ENCODE peak calls at places on chromosomes 13 and 19, in ten cellular contexts. One of them, this sample, is unnamed.

GRCh38 chr13:110279684-110280083 is 27.3 kb downstream of the COL4A1 start:
- DNase-seq in fibroblast of lung: no peak
- DNase-seq in ovary: no peak
- DNase-seq in fibroblast of mammary gland: no peak
- DNase-seq in pancreas: no peak
- DNase-seq in IMR-90: no peak
- DNase-seq in heart right ventricle: no peak
- DNase-seq in kidney: no peak
- DNase-seq in adrenal gland: no peak
- DNase-seq in astrocyte: no peak
- DNase-seq in this sample: no peak

GRCh38 chr19:44796701-44797115 is 12.2 kb upstream of the BCAM start:
- DNase-seq in fibroblast of mammary gland: no peak
- DNase-seq in fibroblast of lung: peak; percentile 41
- DNase-seq in pancreas: peak; percentile 70
- DNase-seq in kidney: peak; percentile 59
- DNase-seq in heart right ventricle: peak; percentile 62
- DNase-seq in IMR-90: peak; percentile 23
- DNase-seq in astrocyte: peak; percentile 14
- DNase-seq in ovary: no peak
- DNase-seq in adrenal gland: peak; percentile 41
- DNase-seq in this sample: no peak

GRCh38 chr13:27822873-27823311 is 30.6 kb downstream of the GSX1 start:
- DNase-seq in IMR-90: no peak
- DNase-seq in ovary: no peak
- DNase-seq in astrocyte: peak; percentile 10
- DNase-seq in fibroblast of mammary gland: peak; percentile 27
- DNase-seq in heart right ventricle: no peak
- DNase-seq in kidney: no peak
- DNase-seq in fibroblast of lung: peak; percentile 13
- DNase-seq in pancreas: no peak
- DNase-seq in adrenal gland: no peak
- DNase-seq in this sample: no peak

GRCh38 chr19:53874384-53874995 is 6.8 kb downstream of the MYADM start:
- DNase-seq in pancreas: no peak
- DNase-seq in kidney: no peak
- DNase-seq in IMR-90: no peak
- DNase-seq in astrocyte: no peak
- DNase-seq in fibroblast of mammary gland: no peak
- DNase-seq in heart right ventricle: no peak
- DNase-seq in fibroblast of lung: no peak
- DNase-seq in adrenal gland: no peak
- DNase-seq in ovary: no peak
- DNase-seq in this sample: no peak

GRCh38 chr13:51520524-51520923 is 63.7 kb upstream of the WDFY2 start:
- DNase-seq in ovary: no peak
- DNase-seq in heart right ventricle: no peak
- DNase-seq in IMR-90: peak; percentile 80
- DNase-seq in kidney: no peak
- DNase-seq in astrocyte: peak; percentile 47
- DNase-seq in fibroblast of mammary gland: peak; percentile 83
- DNase-seq in pancreas: no peak
- DNase-seq in adrenal gland: no peak
- DNase-seq in fibroblast of lung: peak; percentile 71
- DNase-seq in this sample: no peak

GRCh38 chr13:113153810-113154748 is 4.4 kb upstream of the PROZ start:
- DNase-seq in fibroblast of lung: peak; percentile 63
- DNase-seq in fibroblast of mammary gland: peak; percentile 52
- DNase-seq in kidney: peak; percentile 95
- DNase-seq in adrenal gland: peak; percentile 87
- DNase-seq in pancreas: peak; percentile 73
- DNase-seq in heart right ventricle: peak; percentile 86
- DNase-seq in astrocyte: peak; percentile 39
- DNase-seq in IMR-90: peak; percentile 51
- DNase-seq in ovary: peak; percentile 86
- DNase-seq in this sample: peak; percentile 35

GRCh38 chr13:29718694-29719093 is 123.2 kb upstream of the SLC7A1 start:
- DNase-seq in pancreas: no peak
- DNase-seq in heart right ventricle: no peak
- DNase-seq in fibroblast of mammary gland: no peak
- DNase-seq in IMR-90: no peak
- DNase-seq in astrocyte: no peak
- DNase-seq in kidney: no peak
- DNase-seq in fibroblast of lung: no peak
- DNase-seq in ovary: no peak
- DNase-seq in adrenal gland: no peak
- DNase-seq in this sample: no peak

GRCh38 chr13:45695198-45695730 is 6.9 kb upstream of the CBY2 start:
- DNase-seq in fibroblast of lung: peak; percentile 5
- DNase-seq in heart right ventricle: no peak
- DNase-seq in pancreas: no peak
- DNase-seq in fibroblast of mammary gland: peak; percentile 18
- DNase-seq in astrocyte: no peak
- DNase-seq in ovary: no peak
- DNase-seq in kidney: no peak
- DNase-seq in adrenal gland: no peak
- DNase-seq in IMR-90: no peak
- DNase-seq in this sample: no peak

DNA sequence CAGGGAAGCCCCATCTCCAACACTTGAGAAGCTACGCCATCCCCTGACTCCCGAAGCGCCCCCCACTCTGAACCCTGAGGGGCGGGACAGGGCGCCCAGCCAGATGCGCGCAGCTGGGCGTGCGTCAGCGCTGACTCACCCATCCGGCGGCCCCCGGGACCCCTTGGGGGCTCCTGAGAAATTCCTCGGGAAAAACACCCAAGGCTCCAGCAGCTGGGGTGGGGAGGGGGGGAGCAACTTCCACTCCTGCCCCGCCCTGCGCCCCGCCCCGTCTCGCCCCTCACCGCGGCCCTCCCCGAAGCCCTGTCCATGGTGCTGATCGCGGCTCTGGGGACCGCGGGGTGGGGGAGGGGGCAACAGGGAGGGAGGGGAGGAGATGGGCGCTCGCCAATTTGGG is 1.0 kb downstream of the COL5A3 start:
- DNase-seq in astrocyte: peak; percentile 57
- DNase-seq in fibroblast of lung: peak; percentile 70
- DNase-seq in IMR-90: peak; percentile 92
- DNase-seq in adrenal gland: peak; percentile 53
- DNase-seq in pancreas: peak; percentile 50
- DNase-seq in ovary: peak; percentile 80
- DNase-seq in kidney: peak; percentile 87
- DNase-seq in heart right ventricle: peak; percentile 86
- DNase-seq in fibroblast of mammary gland: peak; percentile 90
- DNase-seq in this sample: no peak
- H3K4me3 ChIP-seq in astrocyte: peak overlapping the region; percentile 60
- H3K4me3 ChIP-seq in fibroblast of lung: peak overlapping the region; percentile 64
- H3K4me3 ChIP-seq in IMR-90: no peak overlapping the region
- H3K4me3 ChIP-seq in adrenal gland: peak overlapping the region; percentile 58
- H3K4me3 ChIP-seq in pancreas: no peak overlapping the region
- H3K4me3 ChIP-seq in ovary: no peak overlapping the region
- H3K4me3 ChIP-seq in kidney: no peak overlapping the region
- H3K4me3 ChIP-seq in heart right ventricle: peak overlapping the region; percentile 64
- H3K4me3 ChIP-seq in fibroblast of mammary gland: peak overlapping the region; percentile 66
- H3K4me3 ChIP-seq in this sample: peak overlapping the region; percentile 62

GRCh38 chr19:18281082-18282020 is at the start of gene JUND:
- DNase-seq in heart right ventricle: peak; percentile 99
- DNase-seq in kidney: peak; percentile 100
- DNase-seq in adrenal gland: peak; percentile 99
- DNase-seq in ovary: peak; percentile 98
- DNase-seq in astrocyte: peak; percentile 88
- DNase-seq in fibroblast of lung: peak; percentile 96
- DNase-seq in IMR-90: peak; percentile 98
- DNase-seq in pancreas: peak; percentile 99
- DNase-seq in fibroblast of mammary gland: peak; percentile 96
- DNase-seq in this sample: peak; percentile 85

GRCh38 chr19:18280247-18281081 is 958 bp downstream of the JUND start:
- DNase-seq in ovary: peak; percentile 72
- DNase-seq in adrenal gland: peak; percentile 85
- DNase-seq in astrocyte: peak; percentile 47
- DNase-seq in pancreas: peak; percentile 80
- DNase-seq in fibroblast of mammary gland: peak; percentile 66
- DNase-seq in kidney: peak; percentile 95
- DNase-seq in IMR-90: peak; percentile 69
- DNase-seq in heart right ventricle: peak; percentile 82
- DNase-seq in fibroblast of lung: peak; percentile 69
- DNase-seq in this sample: peak; percentile 52

GRCh38 chr19:18283338-18283737 is 1.9 kb upstream of the JUND start:
- DNase-seq in adrenal gland: no peak
- DNase-seq in kidney: no peak
- DNase-seq in IMR-90: no peak
- DNase-seq in fibroblast of mammary gland: no peak
- DNase-seq in pancreas: no peak
- DNase-seq in ovary: no peak
- DNase-seq in astrocyte: no peak
- DNase-seq in fibroblast of lung: no peak
- DNase-seq in heart right ventricle: no peak
- DNase-seq in this sample: no peak

GRCh38 chr19:18282788-18283141 is 1.3 kb upstream of the JUND start:
- DNase-seq in fibroblast of lung: no peak
- DNase-seq in kidney: no peak
- DNase-seq in pancreas: no peak
- DNase-seq in astrocyte: no peak
- DNase-seq in fibroblast of mammary gland: no peak
- DNase-seq in ovary: peak; percentile 61
- DNase-seq in IMR-90: no peak
- DNase-seq in heart right ventricle: no peak
- DNase-seq in adrenal gland: peak; percentile 37
- DNase-seq in this sample: no peak

DNA sequence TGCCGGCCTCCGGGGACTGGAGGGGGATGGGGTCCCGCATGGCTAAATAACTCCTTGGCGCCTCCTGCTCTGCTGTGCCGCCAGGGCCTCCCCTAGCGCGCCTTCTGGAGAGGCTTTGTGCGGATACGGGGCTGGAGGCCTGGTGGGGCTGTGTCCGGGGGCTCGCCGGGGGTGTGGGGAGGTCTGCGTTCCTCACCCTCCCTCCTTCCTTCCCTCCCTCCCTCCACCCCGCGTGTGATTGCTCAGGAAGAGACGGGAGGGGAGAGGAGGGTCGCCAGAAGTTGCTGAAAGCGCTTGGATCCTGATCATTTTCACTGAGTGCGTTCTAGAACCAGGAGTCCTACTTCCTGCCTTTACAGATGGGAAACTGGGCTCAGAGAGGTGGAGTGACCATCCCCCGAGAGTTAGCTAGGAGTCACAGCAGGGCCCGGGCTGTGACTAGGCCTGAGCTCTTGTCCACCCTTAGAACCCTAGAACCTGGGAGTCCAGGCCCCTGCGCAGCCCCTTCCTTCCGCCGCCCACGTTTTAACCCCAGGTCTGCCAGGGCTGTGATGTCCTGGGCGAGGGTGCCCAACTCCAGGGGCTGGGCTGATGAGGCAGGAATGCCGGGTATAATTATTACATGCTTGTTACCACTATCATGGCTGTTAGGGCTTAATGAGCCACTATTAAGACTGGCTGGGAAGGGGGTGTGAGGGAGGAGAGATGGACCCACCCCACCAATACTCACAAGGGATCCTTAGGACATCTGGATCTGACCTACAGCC is 782 bp upstream of the JUND start:
- DNase-seq in heart right ventricle: peak; percentile 50
- DNase-seq in ovary: no peak
- DNase-seq in IMR-90: no peak
- DNase-seq in kidney: peak; percentile 91
- DNase-seq in astrocyte: peak; percentile 79
- DNase-seq in fibroblast of lung: no peak
- DNase-seq in adrenal gland: no peak
- DNase-seq in pancreas: no peak
- DNase-seq in fibroblast of mammary gland: peak; percentile 76
- DNase-seq in this sample: peak; percentile 78
- TF ChIP-seq CTCF in heart right ventricle: peak; percentile 15
- TF ChIP-seq CTCF in ovary: no peak
- TF ChIP-seq CTCF in IMR-90: peak; percentile 38
- TF ChIP-seq CTCF in kidney: no peak
- TF ChIP-seq CTCF in astrocyte: no peak
- TF ChIP-seq CTCF in fibroblast of lung: peak; percentile 5
- TF ChIP-seq CTCF in adrenal gland: peak; percentile 40
- TF ChIP-seq CTCF in pancreas: no peak
- TF ChIP-seq CTCF in fibroblast of mammary gland: peak; percentile 16
- TF ChIP-seq CTCF in this sample: no peak

GRCh38 chr19:342801-343421 is 1.7 kb downstream of the MIER2 start:
- DNase-seq in IMR-90: peak; percentile 93
- DNase-seq in fibroblast of lung: peak; percentile 96
- DNase-seq in fibroblast of mammary gland: peak; percentile 98
- DNase-seq in ovary: peak; percentile 47
- DNase-seq in adrenal gland: peak; percentile 82
- DNase-seq in kidney: no peak
- DNase-seq in astrocyte: peak; percentile 95
- DNase-seq in heart right ventricle: peak; percentile 46
- DNase-seq in pancreas: no peak
- DNase-seq in this sample: no peak

GRCh38 chr19:344625-345319 is at the start of gene MIER2:
- DNase-seq in fibroblast of lung: peak; percentile 64
- DNase-seq in kidney: peak; percentile 94
- DNase-seq in heart right ventricle: peak; percentile 90
- DNase-seq in pancreas: peak; percentile 65
- DNase-seq in fibroblast of mammary gland: peak; percentile 62
- DNase-seq in astrocyte: peak; percentile 27
- DNase-seq in adrenal gland: peak; percentile 80
- DNase-seq in ovary: peak; percentile 86
- DNase-seq in IMR-90: peak; percentile 68
- DNase-seq in this sample: no peak

GRCh38 chr19:343941-344624 is 513 bp downstream of the MIER2 start:
- DNase-seq in IMR-90: no peak
- DNase-seq in pancreas: no peak
- DNase-seq in heart right ventricle: no peak
- DNase-seq in astrocyte: no peak
- DNase-seq in fibroblast of mammary gland: no peak
- DNase-seq in adrenal gland: peak; percentile 10
- DNase-seq in ovary: no peak
- DNase-seq in fibroblast of lung: peak; percentile 14
- DNase-seq in kidney: no peak
- DNase-seq in this sample: no peak

GRCh38 chr19:342128-342455 is 2.5 kb downstream of the MIER2 start:
- DNase-seq in fibroblast of lung: no peak
- DNase-seq in kidney: no peak
- DNase-seq in adrenal gland: no peak
- DNase-seq in ovary: no peak
- DNase-seq in heart right ventricle: no peak
- DNase-seq in pancreas: no peak
- DNase-seq in fibroblast of mammary gland: no peak
- DNase-seq in astrocyte: no peak
- DNase-seq in IMR-90: no peak
- DNase-seq in this sample: no peak

DNA sequence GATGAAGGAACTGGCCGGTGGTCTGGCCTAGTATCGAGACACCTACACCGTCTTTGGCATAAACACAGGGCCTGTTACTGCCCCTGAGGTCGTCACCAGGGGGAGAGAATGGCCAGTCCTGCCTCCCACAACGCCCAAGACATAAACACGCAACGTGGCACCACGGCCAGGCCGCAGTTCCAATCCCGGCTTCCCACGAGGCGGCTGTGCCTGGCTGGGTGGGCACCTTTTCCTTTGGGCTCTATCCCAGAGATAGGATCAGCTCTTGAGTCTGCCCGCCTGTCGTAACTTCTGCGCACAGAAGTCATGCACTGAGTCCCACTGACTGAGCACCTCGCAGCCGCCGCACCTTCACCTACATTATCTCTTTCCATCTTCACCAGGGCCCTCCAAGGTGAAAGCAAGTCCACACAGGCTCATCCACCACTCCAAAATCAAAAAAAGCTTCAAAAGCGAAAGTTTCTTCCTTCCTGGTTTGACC is 1.1 kb downstream of the MIER2 start:
- DNase-seq in pancreas: no peak
- DNase-seq in fibroblast of lung: peak; percentile 12
- DNase-seq in astrocyte: no peak
- DNase-seq in fibroblast of mammary gland: no peak
- DNase-seq in ovary: no peak
- DNase-seq in kidney: no peak
- DNase-seq in heart right ventricle: no peak
- DNase-seq in IMR-90: no peak
- DNase-seq in adrenal gland: no peak
- DNase-seq in this sample: no peak
- H3K4me3 ChIP-seq in pancreas: peak overlapping the region; percentile 70
- H3K4me3 ChIP-seq in fibroblast of lung: peak overlapping the region; percentile 77
- H3K4me3 ChIP-seq in astrocyte: peak overlapping the region; percentile 78
- H3K4me3 ChIP-seq in fibroblast of mammary gland: peak overlapping the region; percentile 73
- H3K4me3 ChIP-seq in ovary: peak overlapping the region; percentile 73
- H3K4me3 ChIP-seq in kidney: peak overlapping the region; percentile 52
- H3K4me3 ChIP-seq in heart right ventricle: peak overlapping the region; percentile 82
- H3K4me3 ChIP-seq in IMR-90: peak overlapping the region; percentile 83
- H3K4me3 ChIP-seq in adrenal gland: peak overlapping the region; percentile 100
- H3K4me3 ChIP-seq in this sample: peak overlapping the region; percentile 78

GRCh38 chr13:57631607-57632275 is at the start of gene PCDH17:
- DNase-seq in IMR-90: no peak
- DNase-seq in fibroblast of mammary gland: no peak
- DNase-seq in pancreas: peak; percentile 32
- DNase-seq in adrenal gland: peak; percentile 41
- DNase-seq in fibroblast of lung: peak; percentile 74
- DNase-seq in heart right ventricle: peak; percentile 32
- DNase-seq in ovary: no peak
- DNase-seq in kidney: no peak
- DNase-seq in astrocyte: peak; percentile 62
- DNase-seq in this sample: no peak

GRCh38 chr13:57632276-57633140 is 964 bp downstream of the PCDH17 start:
- DNase-seq in astrocyte: peak; percentile 36
- DNase-seq in IMR-90: no peak
- DNase-seq in pancreas: peak; percentile 7
- DNase-seq in fibroblast of mammary gland: no peak
- DNase-seq in kidney: no peak
- DNase-seq in adrenal gland: no peak
- DNase-seq in fibroblast of lung: peak; percentile 51
- DNase-seq in ovary: no peak
- DNase-seq in heart right ventricle: peak; percentile 24
- DNase-seq in this sample: no peak

GRCh38 chr13:57634829-57635165 is 3.3 kb downstream of the PCDH17 start:
- DNase-seq in adrenal gland: no peak
- DNase-seq in fibroblast of lung: no peak
- DNase-seq in fibroblast of mammary gland: no peak
- DNase-seq in kidney: peak; percentile 75
- DNase-seq in astrocyte: no peak
- DNase-seq in heart right ventricle: peak; percentile 20
- DNase-seq in ovary: no peak
- DNase-seq in pancreas: no peak
- DNase-seq in IMR-90: no peak
- DNase-seq in this sample: no peak

GRCh38 chr13:57633950-57634828 is 2.6 kb downstream of the PCDH17 start:
- DNase-seq in adrenal gland: no peak
- DNase-seq in fibroblast of lung: peak; percentile 45
- DNase-seq in IMR-90: no peak
- DNase-seq in astrocyte: peak; percentile 22
- DNase-seq in ovary: no peak
- DNase-seq in kidney: peak; percentile 77
- DNase-seq in pancreas: peak; percentile 12
- DNase-seq in fibroblast of mammary gland: no peak
- DNase-seq in heart right ventricle: peak; percentile 20
- DNase-seq in this sample: no peak

GRCh38 chr13:57633141-57633949 is 1.8 kb downstream of the PCDH17 start:
- DNase-seq in pancreas: peak; percentile 59
- DNase-seq in kidney: peak; percentile 73
- DNase-seq in fibroblast of mammary gland: no peak
- DNase-seq in heart right ventricle: peak; percentile 83
- DNase-seq in fibroblast of lung: peak; percentile 50
- DNase-seq in ovary: no peak
- DNase-seq in astrocyte: peak; percentile 29
- DNase-seq in adrenal gland: peak; percentile 24
- DNase-seq in IMR-90: no peak
- DNase-seq in this sample: no peak
- TF ChIP-seq CTCF in pancreas: peak; percentile 49
- TF ChIP-seq CTCF in kidney: peak; percentile 43
- TF ChIP-seq CTCF in fibroblast of mammary gland: peak; percentile 15
- TF ChIP-seq CTCF in heart right ventricle: peak; percentile 65
- TF ChIP-seq CTCF in fibroblast of lung: no peak
- TF ChIP-seq CTCF in ovary: no peak
- TF ChIP-seq CTCF in astrocyte: peak; percentile 33
- TF ChIP-seq CTCF in adrenal gland: peak; percentile 45
- TF ChIP-seq CTCF in IMR-90: no peak
- TF ChIP-seq CTCF in this sample: no peak